ENCODE peak calls at places on chromosomes 3 and 15, in four cellular contexts. One of them, this sample, is unnamed.
A peak's percentile ranks its signal among the peaks of the same experiment; 100 is the strongest.

GRCh38 chr3:115937054-115937453 is 313.7 kb downstream of the GAP43 start:
- DNase-seq in GM12878: no peak
- DNase-seq in K562: no peak
- DNase-seq in HepG2: no peak
- DNase-seq in this sample: no peak

GRCh38 chr3:71498053-71498452 is 85.5 kb downstream of the FOXP1 start:
- DNase-seq in GM12878: no peak
- DNase-seq in K562: no peak
- DNase-seq in HepG2: no peak
- DNase-seq in this sample: no peak

GRCh38 chr15:34828145-34828911 is 33.0 kb upstream of the ACTC1 start:
- DNase-seq in GM12878: no peak
- DNase-seq in K562: no peak
- DNase-seq in HepG2: no peak
- DNase-seq in this sample: no peak

GRCh38 chr3:108100906-108101305 is 10.1 kb upstream of the CD47 start:
- DNase-seq in GM12878: peak; percentile 96
- DNase-seq in K562: no peak
- DNase-seq in HepG2: no peak
- DNase-seq in this sample: no peak

GRCh38 chr3:114319453-114319852 is 25.6 kb downstream of the TIGIT start:
- DNase-seq in GM12878: no peak
- DNase-seq in K562: no peak
- DNase-seq in HepG2: peak; percentile 54
- DNase-seq in this sample: peak; percentile 13

GRCh38 chr15:77636209-77636608 is 3.5 kb upstream of the LINGO1 start:
- DNase-seq in GM12878: no peak
- DNase-seq in K562: no peak
- DNase-seq in HepG2: no peak
- DNase-seq in this sample: no peak

GRCh38 chr3:195763248-195763830 is 42.6 kb downstream of the MUC20 start:
- DNase-seq in GM12878: no peak
- DNase-seq in K562: no peak
- DNase-seq in HepG2: no peak
- DNase-seq in this sample: no peak

GRCh38 chr3:4976109-4976508 is 3.1 kb upstream of the BHLHE40 start:
- DNase-seq in GM12878: no peak
- DNase-seq in K562: peak; percentile 63
- DNase-seq in HepG2: peak; percentile 79
- DNase-seq in this sample: peak; percentile 60

GRCh38 chr3:63931290-63931689 is 19.1 kb upstream of the SCAANT1 start:
- DNase-seq in GM12878: no peak
- DNase-seq in K562: no peak
- DNase-seq in HepG2: no peak
- DNase-seq in this sample: peak; percentile 34

GRCh38 chr3:54621181-54621580 is 306.7 kb downstream of the LRTM1 start:
- DNase-seq in GM12878: no peak
- DNase-seq in K562: no peak
- DNase-seq in HepG2: no peak
- DNase-seq in this sample: no peak

GRCh38 chr3:185423178-185423577 is 60.2 kb downstream of the MAP3K13 start:
- DNase-seq in GM12878: no peak
- DNase-seq in K562: no peak
- DNase-seq in HepG2: no peak
- DNase-seq in this sample: no peak

GRCh38 chr15:99981839-99982658 is 248.8 kb upstream of the LYSMD4 start:
- DNase-seq in GM12878: no peak
- DNase-seq in K562: no peak
- DNase-seq in HepG2: no peak
- DNase-seq in this sample: no peak
- TF ChIP-seq FOXK2 in GM12878: no peak
- TF ChIP-seq FOXK2 in K562: no peak
- TF ChIP-seq FOXK2 in HepG2: no peak
- TF ChIP-seq FOXK2 in this sample: no peak

DNA sequence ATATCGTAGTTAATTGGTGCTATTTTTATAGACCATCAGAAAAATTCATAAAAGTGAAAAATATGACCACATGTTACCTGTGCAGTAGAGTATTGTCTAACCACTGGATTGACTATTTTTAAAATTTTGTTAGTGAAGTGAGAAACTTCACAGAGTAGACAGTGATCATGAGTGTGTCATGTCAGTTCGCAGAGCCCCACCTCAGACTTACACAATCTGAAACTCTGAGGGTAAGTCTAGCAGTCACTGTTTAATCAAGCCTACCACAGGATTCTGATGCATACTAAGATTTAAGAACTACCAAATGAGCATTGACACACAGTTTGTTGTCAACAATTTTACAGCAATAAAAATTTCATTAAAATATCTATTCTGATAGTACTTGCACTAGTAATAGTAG is 552.9 kb upstream of the SUCLG2 start:
- DNase-seq in GM12878: no peak
- DNase-seq in K562: no peak
- DNase-seq in HepG2: no peak
- DNase-seq in this sample: no peak
- TF ChIP-seq SP1 in GM12878: no peak
- TF ChIP-seq SP1 in K562: no peak
- TF ChIP-seq SP1 in HepG2: no peak
- TF ChIP-seq SP1 in this sample: no peak

DNA sequence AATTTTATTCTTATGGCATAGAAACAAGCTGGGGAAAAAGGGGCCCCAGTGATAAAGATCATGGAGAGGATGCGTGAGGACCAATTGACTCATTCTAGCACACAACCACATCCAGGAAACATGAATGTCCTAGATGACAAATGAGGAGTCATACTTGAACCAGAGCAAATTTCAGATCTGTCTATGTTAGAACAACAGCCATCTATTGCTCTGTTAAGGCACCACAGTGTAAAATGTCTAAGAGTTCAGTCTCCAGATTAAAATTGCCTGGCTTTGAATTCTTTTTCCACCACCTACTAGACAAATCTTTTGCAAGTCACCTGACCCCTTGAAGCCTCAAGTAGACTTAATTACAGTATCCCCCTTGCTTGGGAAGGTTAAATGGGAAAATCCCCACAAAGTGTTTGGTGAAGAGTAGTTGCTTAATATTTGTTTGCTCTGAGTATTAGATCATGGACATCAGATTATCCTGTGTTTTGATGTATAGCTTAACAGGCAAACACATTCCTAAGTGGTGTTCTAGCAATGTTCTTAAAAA is 258.7 kb upstream of the TGFBR2 start:
- DNase-seq in GM12878: no peak
- DNase-seq in K562: no peak
- DNase-seq in HepG2: peak; percentile 87
- DNase-seq in this sample: no peak
- TF ChIP-seq FOXK2 in GM12878: no peak
- TF ChIP-seq FOXK2 in K562: no peak
- TF ChIP-seq FOXK2 in HepG2: no peak
- TF ChIP-seq FOXK2 in this sample: no peak

DNA sequence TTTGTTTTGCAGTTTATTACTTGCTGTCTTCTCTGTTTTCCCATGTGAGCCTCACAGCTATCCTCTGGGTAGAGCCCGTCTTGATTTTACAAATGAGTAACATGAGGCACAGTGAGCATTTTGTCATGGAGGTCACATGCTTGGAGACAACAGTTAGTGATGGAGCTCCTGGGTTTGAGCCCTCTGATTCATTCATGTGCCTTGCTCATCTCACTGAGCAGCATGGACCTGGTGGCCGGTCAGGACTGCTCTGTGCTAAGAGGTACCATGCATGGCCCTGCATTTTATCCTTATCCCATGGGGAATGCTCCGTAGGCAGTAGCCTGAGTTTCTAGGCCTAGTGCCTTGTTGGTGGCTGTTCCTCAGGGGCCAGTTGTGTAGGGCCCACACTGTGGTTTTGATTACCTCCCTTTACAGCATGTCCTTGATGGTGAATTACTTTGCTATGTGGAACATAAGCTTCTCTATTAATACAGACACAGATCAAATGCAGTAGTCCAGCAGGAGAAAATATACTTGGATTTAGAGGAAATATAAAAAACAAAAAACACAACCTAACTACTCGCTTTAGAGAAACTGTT is 35.6 kb downstream of the MAP2K5 start:
- DNase-seq in GM12878: no peak
- DNase-seq in K562: no peak
- DNase-seq in HepG2: no peak
- DNase-seq in this sample: no peak
- TF ChIP-seq SP1 in GM12878: no peak
- TF ChIP-seq SP1 in K562: no peak
- TF ChIP-seq SP1 in HepG2: no peak
- TF ChIP-seq SP1 in this sample: no peak

DNA sequence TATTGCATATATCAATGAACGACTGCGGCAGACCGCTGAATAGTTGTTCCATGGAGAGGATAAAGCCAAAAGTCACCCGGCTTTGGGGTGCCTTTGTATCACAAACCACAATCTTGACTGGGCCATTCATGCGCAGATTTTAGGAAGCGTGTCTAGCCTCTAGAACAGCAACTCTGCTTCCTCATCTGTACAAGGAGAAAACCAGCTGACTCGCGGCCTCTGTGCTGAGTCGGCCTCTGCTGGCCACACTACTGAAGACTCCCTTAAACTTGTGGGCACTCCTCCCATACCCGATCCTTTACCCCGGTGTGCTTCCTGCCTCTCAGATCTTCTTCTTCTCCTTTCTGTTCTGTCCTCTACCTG is 872 bp downstream of the DLEC1 start:
- DNase-seq in GM12878: peak; percentile 16
- DNase-seq in K562: peak; percentile 49
- DNase-seq in HepG2: no peak
- DNase-seq in this sample: no peak
- TF ChIP-seq FOXK2 in GM12878: no peak
- TF ChIP-seq FOXK2 in K562: no peak
- TF ChIP-seq FOXK2 in HepG2: no peak
- TF ChIP-seq FOXK2 in this sample: no peak